ENCODE peak calls at places on chromosomes 6 and 20, in six cellular contexts. I, R, K, C, X and D are unnamed samples.

GRCh38 chr6:52389626-52390360 is 27.8 kb downstream of the PAQR8 start:
- ATAC-seq in I (peak; percentile 39), R (peak; percentile 70), K (peak; percentile 84), C (peak; percentile 89), X (peak; percentile 75), D (peak; percentile 33)

GRCh38 chr6:4812068-4812467 is 35.9 kb downstream of the CDYL start:
- ATAC-seq in I (no peak), R (peak; percentile 65), K (peak; percentile 24), C (no peak), X (no peak), D (no peak)

GRCh38 chr6:37559501-37559900 is 59.8 kb upstream of the CCDC167 start:
- ATAC-seq in I (peak; percentile 42), R (no peak), K (no peak), C (no peak), X (no peak), D (no peak)

GRCh38 chr20:64159286-64159680 is 5.0 kb upstream of the MYT1 start:
- ATAC-seq in I (no peak), R (no peak), K (no peak), C (no peak), X (peak; percentile 9), D (no peak)

GRCh38 chr6:90715093-90715655 is 128.3 kb upstream of the MAP3K7 start:
- ATAC-seq in I (no peak), R (no peak), K (peak; percentile 52), C (no peak), X (no peak), D (no peak)

GRCh38 chr6:111804627-111805235 is 68.5 kb downstream of the FYN start:
- ATAC-seq in I (peak; percentile 73), R (peak; percentile 85), K (peak; percentile 72), C (no peak), X (no peak), D (peak; percentile 55)

GRCh38 chr20:39249798-39250197 is 287.7 kb downstream of the DHX35 start:
- ATAC-seq in I (no peak), R (no peak), K (no peak), C (no peak), X (no peak), D (no peak)

GRCh38 chr6:107817784-107818183 is 6.3 kb downstream of the SCML4 start:
- ATAC-seq in I (no peak), R (no peak), K (no peak), C (no peak), X (no peak), D (no peak)

GRCh38 chr6:31971279-31971992 is 502 bp downstream of the DXO start:
- ATAC-seq in I (no peak), R (peak; percentile 1), K (no peak), C (peak; percentile 5), X (peak; percentile 45), D (peak; percentile 25)

GRCh38 chr6:22928775-22929174 is 359.4 kb downstream of the HDGFL1 start:
- ATAC-seq in I (no peak), R (no peak), K (no peak), C (no peak), X (no peak), D (no peak)

GRCh38 chr6:100913400-100914276 is 32.5 kb upstream of the ASCC3 start:
- ATAC-seq in I (no peak), R (peak; percentile 94), K (peak; percentile 66), C (no peak), X (no peak), D (no peak)

GRCh38 chr20:31842471-31843157 is 2.8 kb downstream of the FOXS1 start:
- ATAC-seq in I (no peak), R (no peak), K (peak; percentile 25), C (no peak), X (peak; percentile 53), D (no peak)

GRCh38 chr6:3163248-3163594 is 5.9 kb upstream of the TUBB2A start:
- ATAC-seq in I (no peak), R (no peak), K (peak; percentile 3), C (no peak), X (peak; percentile 6), D (peak; percentile 14)

GRCh38 chr6:39746795-39747194 is 21.6 kb upstream of the KIF6 start:
- ATAC-seq in I (no peak), R (no peak), K (no peak), C (no peak), X (no peak), D (no peak)

GRCh38 chr6:17585766-17586502 is 14.2 kb upstream of the FAM8A1 start:
- ATAC-seq in I (no peak), R (peak; percentile 53), K (peak; percentile 70), C (peak; percentile 24), X (peak; percentile 61), D (no peak)

GRCh38 chr6:3314621-3315020 is 55.9 kb downstream of the PSMG4 start:
- ATAC-seq in I (no peak), R (no peak), K (no peak), C (no peak), X (no peak), D (no peak)

GRCh38 chr20:41669708-41670263 is 51.6 kb upstream of the CHD6 start:
- ATAC-seq in I (no peak), R (peak; percentile 98), K (no peak), C (no peak), X (no peak), D (no peak)

GRCh38 chr6:17277256-17277655 is 3.9 kb upstream of the RBM24 start:
- ATAC-seq in I (no peak), R (no peak), K (no peak), C (no peak), X (no peak), D (no peak)

GRCh38 chr20:18224968-18225568 is 63.3 kb upstream of the ZNF133 start:
- ATAC-seq in I (no peak), R (no peak), K (peak; percentile 70), C (peak; percentile 60), X (peak; percentile 87), D (peak; percentile 41)

GRCh38 chr6:25170640-25171039 is 108.5 kb upstream of the CARMIL1 start:
- ATAC-seq in I (no peak), R (no peak), K (no peak), C (peak; percentile 22), X (no peak), D (no peak)

GRCh38 chr6:33709605-33710295 is 1.8 kb downstream of the UQCC2 start:
- ATAC-seq in I (no peak), R (no peak), K (no peak), C (no peak), X (no peak), D (no peak)

GRCh38 chr6:20718705-20719653 is 184.7 kb downstream of the CDKAL1 start:
- ATAC-seq in I (no peak), R (no peak), K (no peak), C (no peak), X (no peak), D (no peak)

GRCh38 chr6:53658992-53659391 is 6.6 kb downstream of the KLHL31 start:
- ATAC-seq in I (no peak), R (no peak), K (no peak), C (no peak), X (no peak), D (no peak)
- H3K27ac ChIP-seq in I (no peak overlapping the region), R (no peak overlapping the region), K (no peak overlapping the region), C (no peak overlapping the region), X (no peak overlapping the region), D (no peak overlapping the region)

GRCh38 chr20:25295386-25296093 is 47.7 kb downstream of the PYGB start:
- ATAC-seq in I (no peak), R (no peak), K (peak; percentile 5), C (peak; percentile 83), X (peak; percentile 5), D (peak; percentile 47)

GRCh38 chr20:25296094-25297093 is 48.5 kb downstream of the PYGB start:
- ATAC-seq in I (peak; percentile 61), R (peak; percentile 74), K (peak; percentile 9), C (peak; percentile 37), X (peak; percentile 8), D (peak; percentile 5)

GRCh38 chr20:25293507-25293906 is 45.6 kb downstream of the PYGB start:
- ATAC-seq in I (no peak), R (no peak), K (no peak), C (no peak), X (no peak), D (no peak)

GRCh38 chr20:25293910-25294458 is 46.1 kb downstream of the PYGB start:
- ATAC-seq in I (no peak), R (no peak), K (no peak), C (no peak), X (no peak), D (no peak)

DNA sequence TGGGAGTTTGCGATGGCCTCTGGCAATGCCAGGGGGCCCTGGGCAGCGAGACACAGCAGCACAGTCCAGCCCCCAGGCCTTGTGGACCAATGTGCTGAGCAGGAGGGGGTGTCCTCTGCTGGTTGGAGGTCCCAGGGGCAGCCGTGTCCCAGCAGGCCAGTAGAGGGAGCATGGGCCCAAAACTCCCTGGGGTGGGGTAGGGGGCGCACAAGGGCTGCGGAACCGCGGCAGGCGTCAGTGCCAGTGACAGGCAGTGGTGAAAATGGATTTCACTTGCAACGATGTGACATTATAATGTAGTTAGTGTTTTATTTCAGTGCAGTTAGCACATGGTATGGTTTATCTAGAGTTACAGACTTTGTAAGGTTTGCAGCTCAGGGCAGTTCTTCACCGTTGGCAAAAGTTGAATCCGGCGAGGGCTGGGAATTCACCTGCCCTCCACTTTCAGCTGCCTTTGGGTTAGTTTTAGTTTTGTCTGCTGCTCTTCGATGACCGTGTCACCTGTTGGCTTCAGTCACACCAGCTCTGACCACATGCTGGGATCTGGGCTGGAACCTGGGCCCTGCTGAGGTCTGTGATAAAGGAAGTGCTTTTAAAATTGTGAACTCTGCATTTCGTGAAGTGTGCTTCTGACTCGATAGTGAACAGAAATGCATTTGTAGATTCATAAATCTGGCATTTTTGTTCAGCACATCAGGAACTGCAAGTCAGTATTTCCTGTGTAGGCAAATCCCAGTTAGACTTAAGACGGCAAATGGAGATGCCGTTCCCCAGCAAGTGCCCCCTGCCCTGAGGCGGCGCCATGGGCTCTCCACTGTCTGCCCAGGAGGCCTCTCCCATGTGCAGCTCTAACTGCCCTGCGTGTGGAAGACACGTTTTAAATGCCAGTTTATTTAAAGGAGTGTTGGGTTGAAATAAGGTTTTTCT is 46.8 kb downstream of the PYGB start:
- ATAC-seq in I (peak; percentile 88), R (peak; percentile 96), K (peak; percentile 63), C (no peak), X (peak; percentile 53), D (peak; percentile 49)
- TF ChIP-seq CTCF in I (peak; percentile 77), R (peak; percentile 100), K (peak; percentile 62), C (no peak), X (peak; percentile 94), D (peak; percentile 81)

GRCh38 chr20:29874476-29875202 is 1382.8 kb upstream of the DEFB115 start:
- ATAC-seq in I (no peak), R (no peak), K (no peak), C (no peak), X (no peak), D (no peak)

GRCh38 chr20:29878281-29878741 is 1379.2 kb upstream of the DEFB115 start:
- ATAC-seq in I (no peak), R (peak; percentile 85), K (peak; percentile 58), C (no peak), X (peak; percentile 93), D (peak; percentile 43)

GRCh38 chr20:29876911-29877285 is 1380.6 kb upstream of the DEFB115 start:
- ATAC-seq in I (no peak), R (no peak), K (no peak), C (no peak), X (no peak), D (peak; percentile 9)

GRCh38 chr20:29873946-29874345 is 1383.5 kb upstream of the DEFB115 start:
- ATAC-seq in I (no peak), R (no peak), K (no peak), C (no peak), X (no peak), D (no peak)

GRCh38 chr20:29878777-29879442 is 1378.6 kb upstream of the DEFB115 start:
- ATAC-seq in I (peak; percentile 26), R (peak; percentile 71), K (peak; percentile 37), C (no peak), X (peak; percentile 71), D (peak; percentile 25)
- H3K9me3 ChIP-seq in I (no peaks in the 10 kb centered on the region), R (peaks cover 3% of the 10 kb centered on the region), K (no peaks in the 10 kb centered on the region), C (no peaks in the 10 kb centered on the region), X (no peaks in the 10 kb centered on the region), D (peaks cover 58% of the 10 kb centered on the region)

GRCh38 chr6:15689586-15690450 is 27.0 kb upstream of the DTNBP1 start:
- ATAC-seq in I (no peak), R (no peak), K (no peak), C (no peak), X (no peak), D (no peak)
- H3K27ac ChIP-seq in I (no peak overlapping the region), R (no peak overlapping the region), K (no peak overlapping the region), C (no peak overlapping the region), X (no peak overlapping the region), D (no peak overlapping the region)